ENCODE peak calls at places on chromosomes 3 and 15, in ten cellular contexts. One of them, this sample, is unnamed.

GRCh38 chr15:41241251-41241964 is 10.3 kb downstream of the CHP1 start:
- DNase-seq in HCEC 1CT: no peak
- DNase-seq in AG10803: no peak
- DNase-seq in ovary: no peak
- DNase-seq in T-helper 9 cell: no peak
- DNase-seq in renal cortical epithelial cell: peak
- DNase-seq in activated CD8-positive, alpha-beta memory T cell treated with anti-CD3 and anti-CD28 coated beads, Interleukin-2, amount 50 U/mL, for 4 hours: no peak
- DNase-seq in stimulated activated CD4-positive, alpha-beta T cell treated with anti-CD3 and anti-CD28 coated beads, TNF-alpha, amount 100 ng/mL, for 24 hours: no peak
- DNase-seq in NCI-H1105 treated with DMSO at 0.1 percent for 48 hours: peak
- DNase-seq in GDM1: no peak
- DNase-seq in this sample: no peak

GRCh38 chr3:186849392-186849975 is 7.0 kb downstream of the ADIPOQ start:
- DNase-seq in HCEC 1CT: peak
- DNase-seq in AG10803: no peak
- DNase-seq in ovary: no peak
- DNase-seq in T-helper 9 cell: no peak
- DNase-seq in renal cortical epithelial cell: peak
- DNase-seq in activated CD8-positive, alpha-beta memory T cell treated with anti-CD3 and anti-CD28 coated beads, Interleukin-2, amount 50 U/mL, for 4 hours: no peak
- DNase-seq in stimulated activated CD4-positive, alpha-beta T cell treated with anti-CD3 and anti-CD28 coated beads, TNF-alpha, amount 100 ng/mL, for 24 hours: no peak
- DNase-seq in NCI-H1105 treated with DMSO at 0.1 percent for 48 hours: peak
- DNase-seq in GDM1: no peak
- DNase-seq in this sample: no peak

GRCh38 chr3:47641739-47642138 is 63.1 kb upstream of the CSPG5 start:
- DNase-seq in HCEC 1CT: no peak
- DNase-seq in AG10803: no peak
- DNase-seq in ovary: no peak
- DNase-seq in T-helper 9 cell: no peak
- DNase-seq in renal cortical epithelial cell: no peak
- DNase-seq in activated CD8-positive, alpha-beta memory T cell treated with anti-CD3 and anti-CD28 coated beads, Interleukin-2, amount 50 U/mL, for 4 hours: no peak
- DNase-seq in stimulated activated CD4-positive, alpha-beta T cell treated with anti-CD3 and anti-CD28 coated beads, TNF-alpha, amount 100 ng/mL, for 24 hours: no peak
- DNase-seq in NCI-H1105 treated with DMSO at 0.1 percent for 48 hours: no peak
- DNase-seq in GDM1: no peak
- DNase-seq in this sample: no peak

GRCh38 chr3:64186667-64187064 is 38.6 kb downstream of the PRICKLE2 start:
- DNase-seq in HCEC 1CT: no peak
- DNase-seq in AG10803: no peak
- DNase-seq in ovary: no peak
- DNase-seq in T-helper 9 cell: no peak
- DNase-seq in renal cortical epithelial cell: no peak
- DNase-seq in activated CD8-positive, alpha-beta memory T cell treated with anti-CD3 and anti-CD28 coated beads, Interleukin-2, amount 50 U/mL, for 4 hours: no peak
- DNase-seq in stimulated activated CD4-positive, alpha-beta T cell treated with anti-CD3 and anti-CD28 coated beads, TNF-alpha, amount 100 ng/mL, for 24 hours: no peak
- DNase-seq in NCI-H1105 treated with DMSO at 0.1 percent for 48 hours: no peak
- DNase-seq in GDM1: no peak
- DNase-seq in this sample: no peak

GRCh38 chr15:80480909-80481308 is 76.7 kb downstream of the ARNT2 start:
- DNase-seq in HCEC 1CT: peak
- DNase-seq in AG10803: peak
- DNase-seq in ovary: peak
- DNase-seq in T-helper 9 cell: no peak
- DNase-seq in renal cortical epithelial cell: peak
- DNase-seq in activated CD8-positive, alpha-beta memory T cell treated with anti-CD3 and anti-CD28 coated beads, Interleukin-2, amount 50 U/mL, for 4 hours: no peak
- DNase-seq in stimulated activated CD4-positive, alpha-beta T cell treated with anti-CD3 and anti-CD28 coated beads, TNF-alpha, amount 100 ng/mL, for 24 hours: no peak
- DNase-seq in NCI-H1105 treated with DMSO at 0.1 percent for 48 hours: no peak
- DNase-seq in GDM1: no peak
- DNase-seq in this sample: peak

GRCh38 chr3:162602619-162603018 is 1106.0 kb downstream of the OTOL1 start:
- DNase-seq in HCEC 1CT: peak
- DNase-seq in AG10803: no peak
- DNase-seq in ovary: no peak
- DNase-seq in T-helper 9 cell: no peak
- DNase-seq in renal cortical epithelial cell: no peak
- DNase-seq in activated CD8-positive, alpha-beta memory T cell treated with anti-CD3 and anti-CD28 coated beads, Interleukin-2, amount 50 U/mL, for 4 hours: no peak
- DNase-seq in stimulated activated CD4-positive, alpha-beta T cell treated with anti-CD3 and anti-CD28 coated beads, TNF-alpha, amount 100 ng/mL, for 24 hours: no peak
- DNase-seq in NCI-H1105 treated with DMSO at 0.1 percent for 48 hours: no peak
- DNase-seq in GDM1: no peak
- DNase-seq in this sample: no peak

GRCh38 chr15:39589193-39589814 is 8.4 kb downstream of the THBS1 start:
- DNase-seq in HCEC 1CT: no peak
- DNase-seq in AG10803: no peak
- DNase-seq in ovary: no peak
- DNase-seq in T-helper 9 cell: no peak
- DNase-seq in renal cortical epithelial cell: no peak
- DNase-seq in activated CD8-positive, alpha-beta memory T cell treated with anti-CD3 and anti-CD28 coated beads, Interleukin-2, amount 50 U/mL, for 4 hours: no peak
- DNase-seq in stimulated activated CD4-positive, alpha-beta T cell treated with anti-CD3 and anti-CD28 coated beads, TNF-alpha, amount 100 ng/mL, for 24 hours: no peak
- DNase-seq in NCI-H1105 treated with DMSO at 0.1 percent for 48 hours: no peak
- DNase-seq in GDM1: no peak
- DNase-seq in this sample: peak

GRCh38 chr3:171282041-171282440 is 178.2 kb downstream of the TNIK start:
- DNase-seq in HCEC 1CT: peak
- DNase-seq in AG10803: peak
- DNase-seq in ovary: no peak
- DNase-seq in T-helper 9 cell: no peak
- DNase-seq in renal cortical epithelial cell: peak
- DNase-seq in activated CD8-positive, alpha-beta memory T cell treated with anti-CD3 and anti-CD28 coated beads, Interleukin-2, amount 50 U/mL, for 4 hours: no peak
- DNase-seq in stimulated activated CD4-positive, alpha-beta T cell treated with anti-CD3 and anti-CD28 coated beads, TNF-alpha, amount 100 ng/mL, for 24 hours: no peak
- DNase-seq in NCI-H1105 treated with DMSO at 0.1 percent for 48 hours: no peak
- DNase-seq in GDM1: no peak
- DNase-seq in this sample: no peak

GRCh38 chr3:180401226-180401625 is 200.7 kb upstream of the TTC14 start:
- DNase-seq in HCEC 1CT: peak
- DNase-seq in AG10803: no peak
- DNase-seq in ovary: no peak
- DNase-seq in T-helper 9 cell: no peak
- DNase-seq in renal cortical epithelial cell: no peak
- DNase-seq in activated CD8-positive, alpha-beta memory T cell treated with anti-CD3 and anti-CD28 coated beads, Interleukin-2, amount 50 U/mL, for 4 hours: no peak
- DNase-seq in stimulated activated CD4-positive, alpha-beta T cell treated with anti-CD3 and anti-CD28 coated beads, TNF-alpha, amount 100 ng/mL, for 24 hours: no peak
- DNase-seq in NCI-H1105 treated with DMSO at 0.1 percent for 48 hours: no peak
- DNase-seq in GDM1: no peak
- DNase-seq in this sample: no peak

GRCh38 chr3:135840436-135840835 is 125.1 kb upstream of the PPP2R3A start:
- DNase-seq in HCEC 1CT: no peak
- DNase-seq in AG10803: no peak
- DNase-seq in ovary: no peak
- DNase-seq in T-helper 9 cell: no peak
- DNase-seq in renal cortical epithelial cell: no peak
- DNase-seq in activated CD8-positive, alpha-beta memory T cell treated with anti-CD3 and anti-CD28 coated beads, Interleukin-2, amount 50 U/mL, for 4 hours: no peak
- DNase-seq in stimulated activated CD4-positive, alpha-beta T cell treated with anti-CD3 and anti-CD28 coated beads, TNF-alpha, amount 100 ng/mL, for 24 hours: no peak
- DNase-seq in NCI-H1105 treated with DMSO at 0.1 percent for 48 hours: no peak
- DNase-seq in GDM1: no peak
- DNase-seq in this sample: no peak

GRCh38 chr3:184037816-184038215 is 6.3 kb downstream of the HTR3D start:
- DNase-seq in HCEC 1CT: no peak
- DNase-seq in AG10803: no peak
- DNase-seq in ovary: no peak
- DNase-seq in T-helper 9 cell: no peak
- DNase-seq in renal cortical epithelial cell: no peak
- DNase-seq in activated CD8-positive, alpha-beta memory T cell treated with anti-CD3 and anti-CD28 coated beads, Interleukin-2, amount 50 U/mL, for 4 hours: no peak
- DNase-seq in stimulated activated CD4-positive, alpha-beta T cell treated with anti-CD3 and anti-CD28 coated beads, TNF-alpha, amount 100 ng/mL, for 24 hours: no peak
- DNase-seq in NCI-H1105 treated with DMSO at 0.1 percent for 48 hours: no peak
- DNase-seq in GDM1: no peak
- DNase-seq in this sample: no peak

GRCh38 chr15:100781061-100781960 is 98.3 kb upstream of the ALDH1A3 start:
- DNase-seq in HCEC 1CT: no peak
- DNase-seq in AG10803: no peak
- DNase-seq in ovary: no peak
- DNase-seq in T-helper 9 cell: no peak
- DNase-seq in renal cortical epithelial cell: no peak
- DNase-seq in activated CD8-positive, alpha-beta memory T cell treated with anti-CD3 and anti-CD28 coated beads, Interleukin-2, amount 50 U/mL, for 4 hours: no peak
- DNase-seq in stimulated activated CD4-positive, alpha-beta T cell treated with anti-CD3 and anti-CD28 coated beads, TNF-alpha, amount 100 ng/mL, for 24 hours: no peak
- DNase-seq in NCI-H1105 treated with DMSO at 0.1 percent for 48 hours: no peak
- DNase-seq in GDM1: no peak
- DNase-seq in this sample: no peak

GRCh38 chr3:46861996-46862688 is 1.1 kb downstream of the MYL3 start:
- DNase-seq in HCEC 1CT: no peak
- DNase-seq in AG10803: no peak
- DNase-seq in ovary: peak
- DNase-seq in T-helper 9 cell: no peak
- DNase-seq in renal cortical epithelial cell: no peak
- DNase-seq in activated CD8-positive, alpha-beta memory T cell treated with anti-CD3 and anti-CD28 coated beads, Interleukin-2, amount 50 U/mL, for 4 hours: no peak
- DNase-seq in stimulated activated CD4-positive, alpha-beta T cell treated with anti-CD3 and anti-CD28 coated beads, TNF-alpha, amount 100 ng/mL, for 24 hours: no peak
- DNase-seq in NCI-H1105 treated with DMSO at 0.1 percent for 48 hours: no peak
- DNase-seq in GDM1: no peak
- DNase-seq in this sample: no peak

GRCh38 chr15:100831466-100831865 is 48.2 kb upstream of the ALDH1A3 start:
- DNase-seq in HCEC 1CT: no peak
- DNase-seq in AG10803: no peak
- DNase-seq in ovary: no peak
- DNase-seq in T-helper 9 cell: no peak
- DNase-seq in renal cortical epithelial cell: peak
- DNase-seq in activated CD8-positive, alpha-beta memory T cell treated with anti-CD3 and anti-CD28 coated beads, Interleukin-2, amount 50 U/mL, for 4 hours: no peak
- DNase-seq in stimulated activated CD4-positive, alpha-beta T cell treated with anti-CD3 and anti-CD28 coated beads, TNF-alpha, amount 100 ng/mL, for 24 hours: no peak
- DNase-seq in NCI-H1105 treated with DMSO at 0.1 percent for 48 hours: no peak
- DNase-seq in GDM1: no peak
- DNase-seq in this sample: peak

GRCh38 chr3:147089286-147089685 is 317.1 kb downstream of the ZIC4 start:
- DNase-seq in HCEC 1CT: no peak
- DNase-seq in AG10803: peak
- DNase-seq in ovary: no peak
- DNase-seq in T-helper 9 cell: no peak
- DNase-seq in renal cortical epithelial cell: no peak
- DNase-seq in activated CD8-positive, alpha-beta memory T cell treated with anti-CD3 and anti-CD28 coated beads, Interleukin-2, amount 50 U/mL, for 4 hours: no peak
- DNase-seq in stimulated activated CD4-positive, alpha-beta T cell treated with anti-CD3 and anti-CD28 coated beads, TNF-alpha, amount 100 ng/mL, for 24 hours: no peak
- DNase-seq in NCI-H1105 treated with DMSO at 0.1 percent for 48 hours: no peak
- DNase-seq in GDM1: no peak
- DNase-seq in this sample: no peak

GRCh38 chr3:35594739-35595138 is 44.6 kb upstream of the ARPP21 start:
- DNase-seq in HCEC 1CT: no peak
- DNase-seq in AG10803: no peak
- DNase-seq in ovary: no peak
- DNase-seq in T-helper 9 cell: no peak
- DNase-seq in renal cortical epithelial cell: no peak
- DNase-seq in activated CD8-positive, alpha-beta memory T cell treated with anti-CD3 and anti-CD28 coated beads, Interleukin-2, amount 50 U/mL, for 4 hours: no peak
- DNase-seq in stimulated activated CD4-positive, alpha-beta T cell treated with anti-CD3 and anti-CD28 coated beads, TNF-alpha, amount 100 ng/mL, for 24 hours: no peak
- DNase-seq in NCI-H1105 treated with DMSO at 0.1 percent for 48 hours: no peak
- DNase-seq in GDM1: no peak
- DNase-seq in this sample: no peak

GRCh38 chr15:90232941-90233700 is 620 bp downstream of the CIB1 start:
- DNase-seq in HCEC 1CT: peak
- DNase-seq in AG10803: peak
- DNase-seq in ovary: peak
- DNase-seq in T-helper 9 cell: peak
- DNase-seq in renal cortical epithelial cell: peak
- DNase-seq in activated CD8-positive, alpha-beta memory T cell treated with anti-CD3 and anti-CD28 coated beads, Interleukin-2, amount 50 U/mL, for 4 hours: peak
- DNase-seq in stimulated activated CD4-positive, alpha-beta T cell treated with anti-CD3 and anti-CD28 coated beads, TNF-alpha, amount 100 ng/mL, for 24 hours: peak
- DNase-seq in NCI-H1105 treated with DMSO at 0.1 percent for 48 hours: no peak
- DNase-seq in GDM1: peak
- DNase-seq in this sample: no peak

GRCh38 chr15:25501828-25502446 is 63.1 kb upstream of the UBE3A start:
- DNase-seq in HCEC 1CT: no peak
- DNase-seq in AG10803: peak
- DNase-seq in ovary: no peak
- DNase-seq in T-helper 9 cell: no peak
- DNase-seq in renal cortical epithelial cell: peak
- DNase-seq in activated CD8-positive, alpha-beta memory T cell treated with anti-CD3 and anti-CD28 coated beads, Interleukin-2, amount 50 U/mL, for 4 hours: no peak
- DNase-seq in stimulated activated CD4-positive, alpha-beta T cell treated with anti-CD3 and anti-CD28 coated beads, TNF-alpha, amount 100 ng/mL, for 24 hours: no peak
- DNase-seq in NCI-H1105 treated with DMSO at 0.1 percent for 48 hours: peak
- DNase-seq in GDM1: peak
- DNase-seq in this sample: no peak

GRCh38 chr15:68687136-68687735 is 108.4 kb downstream of the CORO2B start:
- DNase-seq in HCEC 1CT: no peak
- DNase-seq in AG10803: no peak
- DNase-seq in ovary: no peak
- DNase-seq in T-helper 9 cell: no peak
- DNase-seq in renal cortical epithelial cell: no peak
- DNase-seq in activated CD8-positive, alpha-beta memory T cell treated with anti-CD3 and anti-CD28 coated beads, Interleukin-2, amount 50 U/mL, for 4 hours: no peak
- DNase-seq in stimulated activated CD4-positive, alpha-beta T cell treated with anti-CD3 and anti-CD28 coated beads, TNF-alpha, amount 100 ng/mL, for 24 hours: no peak
- DNase-seq in NCI-H1105 treated with DMSO at 0.1 percent for 48 hours: no peak
- DNase-seq in GDM1: no peak
- DNase-seq in this sample: no peak

GRCh38 chr15:62452656-62453055 is 287.6 kb upstream of the C2CD4B start:
- DNase-seq in HCEC 1CT: no peak
- DNase-seq in AG10803: no peak
- DNase-seq in ovary: no peak
- DNase-seq in T-helper 9 cell: no peak
- DNase-seq in renal cortical epithelial cell: no peak
- DNase-seq in activated CD8-positive, alpha-beta memory T cell treated with anti-CD3 and anti-CD28 coated beads, Interleukin-2, amount 50 U/mL, for 4 hours: no peak
- DNase-seq in stimulated activated CD4-positive, alpha-beta T cell treated with anti-CD3 and anti-CD28 coated beads, TNF-alpha, amount 100 ng/mL, for 24 hours: no peak
- DNase-seq in NCI-H1105 treated with DMSO at 0.1 percent for 48 hours: no peak
- DNase-seq in GDM1: no peak
- DNase-seq in this sample: no peak

GRCh38 chr15:89419370-89419984 is 76.9 kb downstream of the RHCG start:
- DNase-seq in HCEC 1CT: no peak
- DNase-seq in AG10803: no peak
- DNase-seq in ovary: no peak
- DNase-seq in T-helper 9 cell: no peak
- DNase-seq in renal cortical epithelial cell: peak
- DNase-seq in activated CD8-positive, alpha-beta memory T cell treated with anti-CD3 and anti-CD28 coated beads, Interleukin-2, amount 50 U/mL, for 4 hours: no peak
- DNase-seq in stimulated activated CD4-positive, alpha-beta T cell treated with anti-CD3 and anti-CD28 coated beads, TNF-alpha, amount 100 ng/mL, for 24 hours: no peak
- DNase-seq in NCI-H1105 treated with DMSO at 0.1 percent for 48 hours: no peak
- DNase-seq in GDM1: no peak
- DNase-seq in this sample: no peak

GRCh38 chr3:64863811-64864210 is 176.0 kb upstream of the ADAMTS9 start:
- DNase-seq in HCEC 1CT: no peak
- DNase-seq in AG10803: no peak
- DNase-seq in ovary: no peak
- DNase-seq in T-helper 9 cell: no peak
- DNase-seq in renal cortical epithelial cell: no peak
- DNase-seq in activated CD8-positive, alpha-beta memory T cell treated with anti-CD3 and anti-CD28 coated beads, Interleukin-2, amount 50 U/mL, for 4 hours: no peak
- DNase-seq in stimulated activated CD4-positive, alpha-beta T cell treated with anti-CD3 and anti-CD28 coated beads, TNF-alpha, amount 100 ng/mL, for 24 hours: no peak
- DNase-seq in NCI-H1105 treated with DMSO at 0.1 percent for 48 hours: no peak
- DNase-seq in GDM1: no peak
- DNase-seq in this sample: no peak

GRCh38 chr3:182248349-182248880 is 536.7 kb downstream of the SOX2 start:
- DNase-seq in HCEC 1CT: no peak
- DNase-seq in AG10803: no peak
- DNase-seq in ovary: no peak
- DNase-seq in T-helper 9 cell: no peak
- DNase-seq in renal cortical epithelial cell: no peak
- DNase-seq in activated CD8-positive, alpha-beta memory T cell treated with anti-CD3 and anti-CD28 coated beads, Interleukin-2, amount 50 U/mL, for 4 hours: no peak
- DNase-seq in stimulated activated CD4-positive, alpha-beta T cell treated with anti-CD3 and anti-CD28 coated beads, TNF-alpha, amount 100 ng/mL, for 24 hours: no peak
- DNase-seq in NCI-H1105 treated with DMSO at 0.1 percent for 48 hours: no peak
- DNase-seq in GDM1: no peak
- DNase-seq in this sample: no peak

GRCh38 chr3:23698652-23699313 is 107.0 kb upstream of the UBE2E1 start:
- DNase-seq in HCEC 1CT: no peak
- DNase-seq in AG10803: no peak
- DNase-seq in ovary: no peak
- DNase-seq in T-helper 9 cell: no peak
- DNase-seq in renal cortical epithelial cell: no peak
- DNase-seq in activated CD8-positive, alpha-beta memory T cell treated with anti-CD3 and anti-CD28 coated beads, Interleukin-2, amount 50 U/mL, for 4 hours: no peak
- DNase-seq in stimulated activated CD4-positive, alpha-beta T cell treated with anti-CD3 and anti-CD28 coated beads, TNF-alpha, amount 100 ng/mL, for 24 hours: no peak
- DNase-seq in NCI-H1105 treated with DMSO at 0.1 percent for 48 hours: no peak
- DNase-seq in GDM1: no peak
- DNase-seq in this sample: no peak

GRCh38 chr15:60835974-60836373 is 357.0 kb upstream of the ICE2 start:
- DNase-seq in HCEC 1CT: peak
- DNase-seq in AG10803: peak
- DNase-seq in ovary: no peak
- DNase-seq in T-helper 9 cell: no peak
- DNase-seq in renal cortical epithelial cell: no peak
- DNase-seq in activated CD8-positive, alpha-beta memory T cell treated with anti-CD3 and anti-CD28 coated beads, Interleukin-2, amount 50 U/mL, for 4 hours: no peak
- DNase-seq in stimulated activated CD4-positive, alpha-beta T cell treated with anti-CD3 and anti-CD28 coated beads, TNF-alpha, amount 100 ng/mL, for 24 hours: no peak
- DNase-seq in NCI-H1105 treated with DMSO at 0.1 percent for 48 hours: no peak
- DNase-seq in GDM1: no peak
- DNase-seq in this sample: no peak

GRCh38 chr3:99767341-99767740 is 50.3 kb upstream of the CMSS1 start:
- DNase-seq in HCEC 1CT: no peak
- DNase-seq in AG10803: peak
- DNase-seq in ovary: no peak
- DNase-seq in T-helper 9 cell: no peak
- DNase-seq in renal cortical epithelial cell: no peak
- DNase-seq in activated CD8-positive, alpha-beta memory T cell treated with anti-CD3 and anti-CD28 coated beads, Interleukin-2, amount 50 U/mL, for 4 hours: no peak
- DNase-seq in stimulated activated CD4-positive, alpha-beta T cell treated with anti-CD3 and anti-CD28 coated beads, TNF-alpha, amount 100 ng/mL, for 24 hours: no peak
- DNase-seq in NCI-H1105 treated with DMSO at 0.1 percent for 48 hours: no peak
- DNase-seq in GDM1: no peak
- DNase-seq in this sample: no peak

GRCh38 chr15:68402432-68403160 is 29.4 kb downstream of the ITGA11 start:
- DNase-seq in HCEC 1CT: no peak
- DNase-seq in AG10803: no peak
- DNase-seq in ovary: peak
- DNase-seq in T-helper 9 cell: no peak
- DNase-seq in renal cortical epithelial cell: no peak
- DNase-seq in activated CD8-positive, alpha-beta memory T cell treated with anti-CD3 and anti-CD28 coated beads, Interleukin-2, amount 50 U/mL, for 4 hours: no peak
- DNase-seq in stimulated activated CD4-positive, alpha-beta T cell treated with anti-CD3 and anti-CD28 coated beads, TNF-alpha, amount 100 ng/mL, for 24 hours: no peak
- DNase-seq in NCI-H1105 treated with DMSO at 0.1 percent for 48 hours: no peak
- DNase-seq in GDM1: no peak
- DNase-seq in this sample: no peak

GRCh38 chr15:78228356-78228996 is 5.9 kb downstream of the ACSBG1 start:
- DNase-seq in HCEC 1CT: no peak
- DNase-seq in AG10803: no peak
- DNase-seq in ovary: no peak
- DNase-seq in T-helper 9 cell: no peak
- DNase-seq in renal cortical epithelial cell: no peak
- DNase-seq in activated CD8-positive, alpha-beta memory T cell treated with anti-CD3 and anti-CD28 coated beads, Interleukin-2, amount 50 U/mL, for 4 hours: no peak
- DNase-seq in stimulated activated CD4-positive, alpha-beta T cell treated with anti-CD3 and anti-CD28 coated beads, TNF-alpha, amount 100 ng/mL, for 24 hours: no peak
- DNase-seq in NCI-H1105 treated with DMSO at 0.1 percent for 48 hours: no peak
- DNase-seq in GDM1: no peak
- DNase-seq in this sample: no peak

This sample was measured in foreskin keratinocyte.